ENCODE peak calls at places on chromosome X, in nine cellular contexts. F, W, D, Y, G, N, M, A and B are unnamed samples.

GRCh38 chrX:8305336-8305735 is 134.3 kb upstream of the VCX2 start:
- DNase-seq in F (no peak), W (no peak), D (no peak), Y (no peak), G (no peak), N (no peak), M (no peak), A (no peak), B (no peak)

GRCh38 chrX:154021131-154021611 is 1.5 kb upstream of the IRAK1 start:
- DNase-seq in F (no peak), W (no peak), D (no peak), Y (no peak), G (peak; percentile 7), N (peak; percentile 32), M (no peak), A (peak; percentile 33), B (peak; percentile 70)

GRCh38 chrX:25028726-25029125 is 13.0 kb upstream of the ARX start:
- DNase-seq in F (no peak), W (no peak), D (no peak), Y (no peak), G (no peak), N (no peak), M (no peak), A (peak; percentile 34), B (no peak)

GRCh38 chrX:10847333-10847732 is 226.9 kb upstream of the MID1 start:
- DNase-seq in F (no peak), W (no peak), D (no peak), Y (no peak), G (no peak), N (no peak), M (no peak), A (peak; percentile 4), B (no peak)

GRCh38 chrX:29231800-29232199 is 644.6 kb downstream of the IL1RAPL1 start:
- DNase-seq in F (no peak), W (peak; percentile 10), D (no peak), Y (no peak), G (peak; percentile 0), N (peak; percentile 0), M (no peak), A (no peak), B (no peak)

GRCh38 chrX:56793533-56794320 is 64.7 kb downstream of the NBDY start:
- DNase-seq in F (no peak), W (no peak), D (peak; percentile 0), Y (no peak), G (no peak), N (no peak), M (no peak), A (no peak), B (no peak)

GRCh38 chrX:112851161-112851779 is 10.6 kb upstream of the AMOT start:
- DNase-seq in F (no peak), W (no peak), D (no peak), Y (no peak), G (no peak), N (no peak), M (no peak), A (no peak), B (no peak)

GRCh38 chrX:12563121-12563520 is 228.1 kb upstream of the PRPS2 start:
- DNase-seq in F (no peak), W (no peak), D (no peak), Y (no peak), G (no peak), N (no peak), M (no peak), A (no peak), B (no peak)

GRCh38 chrX:22093550-22093949 is 61.4 kb downstream of the PHEX start:
- DNase-seq in F (no peak), W (no peak), D (no peak), Y (no peak), G (no peak), N (no peak), M (no peak), A (no peak), B (no peak)

GRCh38 chrX:45710081-45710801 is 509.6 kb upstream of the DIPK2B start:
- DNase-seq in F (peak; percentile 25), W (no peak), D (peak; percentile 2), Y (peak; percentile 58), G (no peak), N (peak; percentile 80), M (no peak), A (peak; percentile 90), B (peak; percentile 25)

GRCh38 chrX:86078650-86079049 is 31.3 kb upstream of the CHM start:
- DNase-seq in F (no peak), W (no peak), D (no peak), Y (no peak), G (no peak), N (no peak), M (no peak), A (no peak), B (no peak)

GRCh38 chrX:72041901-72042859 is 89.5 kb downstream of the RTL5 start:
- DNase-seq in F (no peak), W (no peak), D (no peak), Y (no peak), G (no peak), N (no peak), M (no peak), A (no peak), B (no peak)

GRCh38 chrX:154328646-154329045 is 33.1 kb downstream of the TKTL1 start:
- DNase-seq in F (no peak), W (no peak), D (no peak), Y (no peak), G (no peak), N (no peak), M (no peak), A (no peak), B (no peak)

GRCh38 chrX:50799531-50799961 is 14.4 kb downstream of the SHROOM4 start:
- DNase-seq in F (no peak), W (no peak), D (no peak), Y (no peak), G (no peak), N (peak; percentile 31), M (no peak), A (peak; percentile 10), B (peak; percentile 4)

GRCh38 chrX:71941771-71942170 is 31.1 kb downstream of the NHSL2 start:
- DNase-seq in F (no peak), W (no peak), D (no peak), Y (no peak), G (no peak), N (peak; percentile 1), M (no peak), A (peak; percentile 13), B (no peak)

GRCh38 chrX:24262309-24262708 is 51.6 kb downstream of the SUPT20HL2 start:
- DNase-seq in F (no peak), W (no peak), D (no peak), Y (no peak), G (no peak), N (no peak), M (no peak), A (no peak), B (no peak)

GRCh38 chrX:44974462-44974861 is 101.5 kb downstream of the KDM6A start:
- DNase-seq in F (no peak), W (no peak), D (no peak), Y (no peak), G (no peak), N (no peak), M (no peak), A (no peak), B (no peak)

GRCh38 chrX:68112321-68112720 is 321.0 kb downstream of the OPHN1 start:
- DNase-seq in F (no peak), W (peak; percentile 5), D (no peak), Y (no peak), G (no peak), N (no peak), M (no peak), A (no peak), B (no peak)

GRCh38 chrX:97126020-97126419 is 242.3 kb downstream of the RPA4 start:
- DNase-seq in F (no peak), W (no peak), D (no peak), Y (no peak), G (no peak), N (no peak), M (no peak), A (peak; percentile 4), B (no peak)

GRCh38 chrX:110172215-110172614 is 145.7 kb downstream of the AMMECR1 start:
- DNase-seq in F (no peak), W (no peak), D (no peak), Y (no peak), G (peak; percentile 73), N (no peak), M (no peak), A (no peak), B (peak; percentile 8)

GRCh38 chrX:68930576-68931317 is 101.9 kb downstream of the EFNB1 start:
- DNase-seq in F (no peak), W (no peak), D (no peak), Y (no peak), G (no peak), N (no peak), M (no peak), A (no peak), B (no peak)

GRCh38 chrX:118978451-118978850 is 4.0 kb downstream of the LONRF3 start:
- DNase-seq in F (no peak), W (no peak), D (no peak), Y (no peak), G (no peak), N (no peak), M (no peak), A (no peak), B (peak; percentile 31)

GRCh38 chrX:110759785-110760184 is 35.8 kb downstream of the CHRDL1 start:
- DNase-seq in F (no peak), W (no peak), D (no peak), Y (no peak), G (no peak), N (no peak), M (no peak), A (peak; percentile 11), B (no peak)

GRCh38 chrX:7515681-7516413 is 327.1 kb upstream of the VCX start:
- DNase-seq in F (no peak), W (no peak), D (no peak), Y (no peak), G (no peak), N (no peak), M (no peak), A (peak; percentile 7), B (no peak)

GRCh38 chrX:134886201-134886600 is 104.6 kb upstream of the SMIM10 start:
- DNase-seq in F (no peak), W (no peak), D (no peak), Y (no peak), G (no peak), N (no peak), M (no peak), A (no peak), B (peak; percentile 27)

GRCh38 chrX:107764845-107765608 is 10.6 kb downstream of the TSC22D3 start:
- DNase-seq in F (no peak), W (no peak), D (no peak), Y (no peak), G (no peak), N (no peak), M (no peak), A (no peak), B (no peak)

GRCh38 chrX:101287402-101287801 is 3.7 kb downstream of the TAF7L start:
- DNase-seq in F (no peak), W (peak; percentile 17), D (peak; percentile 51), Y (no peak), G (peak; percentile 68), N (peak; percentile 29), M (no peak), A (peak; percentile 13), B (peak; percentile 44)

GRCh38 chrX:16479206-16479869 is 170.6 kb upstream of the S100G start:
- DNase-seq in F (no peak), W (no peak), D (no peak), Y (no peak), G (no peak), N (peak; percentile 25), M (no peak), A (no peak), B (no peak)

GRCh38 chrX:11059923-11060322 is 51.2 kb upstream of the HCCS start:
- DNase-seq in F (no peak), W (no peak), D (no peak), Y (no peak), G (no peak), N (no peak), M (no peak), A (no peak), B (no peak)

GRCh38 chrX:40004916-40005289 is 92.9 kb downstream of the BCOR start:
- DNase-seq in F (no peak), W (no peak), D (no peak), Y (no peak), G (no peak), N (no peak), M (no peak), A (no peak), B (no peak)

GRCh38 chrX:153736071-153736820 is 11.6 kb downstream of the ABCD1 start:
- DNase-seq in F (no peak), W (no peak), D (no peak), Y (no peak), G (no peak), N (no peak), M (no peak), A (no peak), B (no peak)